ENCODE peak calls at places on chromosomes 16 and 17, in eight cellular contexts. One of them, this sample, is unnamed.

GRCh38 chr17:77417575-77417974 is 276.8 kb downstream of the SEC14L1 start:
- DNase-seq in LoVo: no peak
- DNase-seq in T-helper 9 cell: no peak
- DNase-seq in breast epithelium: no peak
- DNase-seq in activated B cell treated with CpG ODN at 0.5 μM for 24 hours: no peak
- DNase-seq in stimulated activated CD4-positive, alpha-beta T cell treated with anti-CD3 and anti-CD28 coated beads, TNF-alpha, amount 100 ng/mL, for 1 hour: no peak
- DNase-seq in cardiac fibroblast: no peak
- DNase-seq in lower leg skin: no peak
- DNase-seq in this sample: no peak

GRCh38 chr16:19118938-19119431 is 5.2 kb downstream of the ITPRIPL2 start:
- DNase-seq in T-helper 9 cell: no peak
- DNase-seq in lower leg skin: peak; percentile 61
- DNase-seq in cardiac fibroblast: peak; percentile 96
- DNase-seq in breast epithelium: peak; percentile 48
- DNase-seq in stimulated activated CD4-positive, alpha-beta T cell treated with anti-CD3 and anti-CD28 coated beads, TNF-alpha, amount 100 ng/mL, for 1 hour: no peak
- DNase-seq in activated B cell treated with CpG ODN at 0.5 μM for 24 hours: no peak
- DNase-seq in LoVo: no peak
- DNase-seq in this sample: peak; percentile 40

GRCh38 chr17:17496189-17497064 is at the start of gene RASD1:
- DNase-seq in LoVo: peak; percentile 86
- DNase-seq in breast epithelium: peak; percentile 87
- DNase-seq in T-helper 9 cell: peak; percentile 73
- DNase-seq in lower leg skin: peak; percentile 86
- DNase-seq in activated B cell treated with CpG ODN at 0.5 μM for 24 hours: peak; percentile 81
- DNase-seq in stimulated activated CD4-positive, alpha-beta T cell treated with anti-CD3 and anti-CD28 coated beads, TNF-alpha, amount 100 ng/mL, for 1 hour: peak; percentile 38
- DNase-seq in cardiac fibroblast: peak; percentile 90
- DNase-seq in this sample: peak; percentile 91

GRCh38 chr17:30337393-30337999 is 3.6 kb upstream of the TMIGD1 start:
- DNase-seq in T-helper 9 cell: no peak
- DNase-seq in breast epithelium: no peak
- DNase-seq in activated B cell treated with CpG ODN at 0.5 μM for 24 hours: no peak
- DNase-seq in stimulated activated CD4-positive, alpha-beta T cell treated with anti-CD3 and anti-CD28 coated beads, TNF-alpha, amount 100 ng/mL, for 1 hour: no peak
- DNase-seq in LoVo: no peak
- DNase-seq in lower leg skin: no peak
- DNase-seq in cardiac fibroblast: no peak
- DNase-seq in this sample: no peak

GRCh38 chr16:81939164-81940067 is 71.9 kb downstream of the SDR42E1 start:
- DNase-seq in cardiac fibroblast: no peak
- DNase-seq in stimulated activated CD4-positive, alpha-beta T cell treated with anti-CD3 and anti-CD28 coated beads, TNF-alpha, amount 100 ng/mL, for 1 hour: no peak
- DNase-seq in LoVo: no peak
- DNase-seq in T-helper 9 cell: no peak
- DNase-seq in breast epithelium: no peak
- DNase-seq in activated B cell treated with CpG ODN at 0.5 μM for 24 hours: no peak
- DNase-seq in lower leg skin: no peak
- DNase-seq in this sample: no peak

GRCh38 chr16:35208001-35208935 is 1748.9 kb downstream of the TP53TG3F start:
- DNase-seq in LoVo: no peak
- DNase-seq in activated B cell treated with CpG ODN at 0.5 μM for 24 hours: no peak
- DNase-seq in stimulated activated CD4-positive, alpha-beta T cell treated with anti-CD3 and anti-CD28 coated beads, TNF-alpha, amount 100 ng/mL, for 1 hour: no peak
- DNase-seq in lower leg skin: no peak
- DNase-seq in breast epithelium: no peak
- DNase-seq in T-helper 9 cell: no peak
- DNase-seq in cardiac fibroblast: no peak
- DNase-seq in this sample: no peak

GRCh38 chr17:78899361-78900260 is 3.4 kb downstream of the CEP295NL start:
- DNase-seq in LoVo: no peak
- DNase-seq in cardiac fibroblast: no peak
- DNase-seq in breast epithelium: no peak
- DNase-seq in lower leg skin: no peak
- DNase-seq in T-helper 9 cell: no peak
- DNase-seq in stimulated activated CD4-positive, alpha-beta T cell treated with anti-CD3 and anti-CD28 coated beads, TNF-alpha, amount 100 ng/mL, for 1 hour: no peak
- DNase-seq in activated B cell treated with CpG ODN at 0.5 μM for 24 hours: no peak
- DNase-seq in this sample: peak; percentile 35

GRCh38 chr17:80034977-80035686 is 540 bp downstream of the TBC1D16 start:
- DNase-seq in T-helper 9 cell: peak; percentile 50
- DNase-seq in cardiac fibroblast: peak; percentile 45
- DNase-seq in lower leg skin: no peak
- DNase-seq in activated B cell treated with CpG ODN at 0.5 μM for 24 hours: no peak
- DNase-seq in breast epithelium: no peak
- DNase-seq in stimulated activated CD4-positive, alpha-beta T cell treated with anti-CD3 and anti-CD28 coated beads, TNF-alpha, amount 100 ng/mL, for 1 hour: peak; percentile 13
- DNase-seq in LoVo: no peak
- DNase-seq in this sample: peak; percentile 42

GRCh38 chr16:27301236-27301861 is 12.4 kb upstream of the IL4R start:
- DNase-seq in lower leg skin: no peak
- DNase-seq in activated B cell treated with CpG ODN at 0.5 μM for 24 hours: no peak
- DNase-seq in stimulated activated CD4-positive, alpha-beta T cell treated with anti-CD3 and anti-CD28 coated beads, TNF-alpha, amount 100 ng/mL, for 1 hour: no peak
- DNase-seq in breast epithelium: no peak
- DNase-seq in cardiac fibroblast: no peak
- DNase-seq in T-helper 9 cell: no peak
- DNase-seq in LoVo: no peak
- DNase-seq in this sample: no peak

GRCh38 chr16:82440336-82440735 is 186.4 kb upstream of the CDH13 start:
- DNase-seq in breast epithelium: no peak
- DNase-seq in stimulated activated CD4-positive, alpha-beta T cell treated with anti-CD3 and anti-CD28 coated beads, TNF-alpha, amount 100 ng/mL, for 1 hour: no peak
- DNase-seq in T-helper 9 cell: no peak
- DNase-seq in activated B cell treated with CpG ODN at 0.5 μM for 24 hours: no peak
- DNase-seq in cardiac fibroblast: no peak
- DNase-seq in lower leg skin: no peak
- DNase-seq in LoVo: no peak
- DNase-seq in this sample: no peak

GRCh38 chr16:3085868-3086595 is 13.1 kb downstream of the ZSCAN10 start:
- DNase-seq in T-helper 9 cell: no peak
- DNase-seq in activated B cell treated with CpG ODN at 0.5 μM for 24 hours: no peak
- DNase-seq in cardiac fibroblast: no peak
- DNase-seq in LoVo: no peak
- DNase-seq in breast epithelium: no peak
- DNase-seq in stimulated activated CD4-positive, alpha-beta T cell treated with anti-CD3 and anti-CD28 coated beads, TNF-alpha, amount 100 ng/mL, for 1 hour: no peak
- DNase-seq in lower leg skin: no peak
- DNase-seq in this sample: no peak

GRCh38 chr16:5490499-5490898 is 392.9 kb upstream of the EEF2KMT start:
- DNase-seq in lower leg skin: no peak
- DNase-seq in breast epithelium: no peak
- DNase-seq in cardiac fibroblast: peak; percentile 1
- DNase-seq in activated B cell treated with CpG ODN at 0.5 μM for 24 hours: no peak
- DNase-seq in T-helper 9 cell: no peak
- DNase-seq in LoVo: peak; percentile 21
- DNase-seq in stimulated activated CD4-positive, alpha-beta T cell treated with anti-CD3 and anti-CD28 coated beads, TNF-alpha, amount 100 ng/mL, for 1 hour: no peak
- DNase-seq in this sample: peak; percentile 55

GRCh38 chr17:51793686-51794085 is 364.8 kb downstream of the CA10 start:
- DNase-seq in lower leg skin: no peak
- DNase-seq in breast epithelium: no peak
- DNase-seq in T-helper 9 cell: no peak
- DNase-seq in stimulated activated CD4-positive, alpha-beta T cell treated with anti-CD3 and anti-CD28 coated beads, TNF-alpha, amount 100 ng/mL, for 1 hour: no peak
- DNase-seq in cardiac fibroblast: no peak
- DNase-seq in activated B cell treated with CpG ODN at 0.5 μM for 24 hours: no peak
- DNase-seq in LoVo: no peak
- DNase-seq in this sample: no peak

GRCh38 chr16:84603115-84603816 is 14.6 kb downstream of the COTL1 start:
- DNase-seq in LoVo: no peak
- DNase-seq in T-helper 9 cell: peak; percentile 33
- DNase-seq in activated B cell treated with CpG ODN at 0.5 μM for 24 hours: peak; percentile 42
- DNase-seq in cardiac fibroblast: peak; percentile 99
- DNase-seq in stimulated activated CD4-positive, alpha-beta T cell treated with anti-CD3 and anti-CD28 coated beads, TNF-alpha, amount 100 ng/mL, for 1 hour: no peak
- DNase-seq in lower leg skin: peak; percentile 79
- DNase-seq in breast epithelium: no peak
- DNase-seq in this sample: peak; percentile 90

GRCh38 chr16:1771864-1772361 is 570 bp upstream of the NME3 start:
- DNase-seq in breast epithelium: no peak
- DNase-seq in lower leg skin: no peak
- DNase-seq in T-helper 9 cell: no peak
- DNase-seq in LoVo: no peak
- DNase-seq in cardiac fibroblast: no peak
- DNase-seq in activated B cell treated with CpG ODN at 0.5 μM for 24 hours: no peak
- DNase-seq in stimulated activated CD4-positive, alpha-beta T cell treated with anti-CD3 and anti-CD28 coated beads, TNF-alpha, amount 100 ng/mL, for 1 hour: no peak
- DNase-seq in this sample: no peak